ENCODE peak calls at places on chromosomes 1 and 21, in eight cellular contexts. Z is effector memory CD8-positive, alpha-beta T cell; Q is CD4-positive, alpha-beta memory T cell; E is Kasumi-1; V is lower leg skin; N is neural crest cell; O is GM03348; Y is RCC 7860. T is an unnamed sample.

GRCh38 chr1:55468438-55468837 is 253.3 kb upstream of the USP24 start:
- DNase-seq in Z (no peak), Q (no peak), E (no peak), V (no peak), N (no peak), O (peak; percentile 31), Y (no peak), T (peak; percentile 70)

GRCh38 chr1:83741348-83741747 is 257.6 kb downstream of the TTLL7 start:
- DNase-seq in Z (no peak), Q (no peak), E (no peak), V (no peak), N (peak; percentile 49), O (no peak), Y (no peak), T (no peak)

GRCh38 chr21:45290948-45291612 is 3.4 kb upstream of the POFUT2 start:
- DNase-seq in Z (no peak), Q (no peak), E (no peak), V (no peak), N (no peak), O (peak; percentile 41), Y (no peak), T (peak; percentile 67)

GRCh38 chr1:41711581-41711980 is 207.1 kb downstream of the HIVEP3 start:
- DNase-seq in Z (no peak), Q (no peak), E (no peak), V (no peak), N (no peak), O (no peak), Y (no peak), T (no peak)

GRCh38 chr1:10965621-10966226 is 46.7 kb upstream of the TARDBP start:
- DNase-seq in Z (no peak), Q (no peak), E (peak; percentile 47), V (no peak), N (no peak), O (no peak), Y (no peak), T (peak; percentile 12)

GRCh38 chr1:38923607-38924006 is 18.0 kb downstream of the RHBDL2 start:
- DNase-seq in Z (no peak), Q (no peak), E (no peak), V (no peak), N (no peak), O (no peak), Y (no peak), T (no peak)

GRCh38 chr1:29245876-29246275 is 9.6 kb downstream of the PTPRU start:
- DNase-seq in Z (no peak), Q (no peak), E (no peak), V (no peak), N (no peak), O (peak; percentile 49), Y (no peak), T (peak; percentile 40)

GRCh38 chr1:231192620-231193163 is 30.8 kb downstream of the TRIM67 start:
- DNase-seq in Z (no peak), Q (no peak), E (no peak), V (no peak), N (no peak), O (no peak), Y (peak; percentile 99), T (peak; percentile 4)

GRCh38 chr1:239891621-239892358 is 199.9 kb upstream of the FMN2 start:
- DNase-seq in Z (no peak), Q (no peak), E (no peak), V (no peak), N (no peak), O (no peak), Y (no peak), T (no peak)

T was measured in fibroblast of mammary gland.